ENCODE peak calls at places on chromosomes 5 and 9, in six cellular contexts. L is nephron progenitor cell, B is mesothelial cell of epicardium, X is neural crest cell, U is B cell, I is psoas muscle. T is an unnamed sample.

GRCh38 chr5:6467591-6467990 is 18.9 kb downstream of the UBE2QL1 start:
- DNase-seq in L (no peak), B (no peak), X (no peak), U (no peak), I (no peak), T (no peak)

GRCh38 chr9:97283768-97284167 is 23.7 kb upstream of the CCDC180 start:
- DNase-seq in L (no peak), B (no peak), X (no peak), U (no peak), I (no peak), T (no peak)

GRCh38 chr9:98867434-98868168 is 60.1 kb downstream of the GALNT12 start:
- DNase-seq in L (no peak), B (no peak), X (no peak), U (no peak), I (peak), T (no peak)

GRCh38 chr5:61525573-61526142 is 193.6 kb downstream of the ZSWIM6 start:
- DNase-seq in L (peak), B (peak), X (peak), U (no peak), I (no peak), T (no peak)

GRCh38 chr5:112411903-112412302 is 7.2 kb downstream of the EPB41L4A start:
- DNase-seq in L (no peak), B (no peak), X (no peak), U (no peak), I (no peak), T (no peak)

GRCh38 chr9:88706193-88707112 is 171.5 kb downstream of the NXNL2 start:
- DNase-seq in L (peak), B (no peak), X (peak), U (no peak), I (no peak), T (no peak)

GRCh38 chr5:20307391-20307790 is 319.4 kb upstream of the CDH18 start:
- DNase-seq in L (no peak), B (no peak), X (no peak), U (no peak), I (no peak), T (no peak)

GRCh38 chr5:158074992-158075769 is 216.2 kb upstream of the CLINT1 start:
- DNase-seq in L (peak), B (peak), X (peak), U (peak), I (peak), T (peak)

GRCh38 chr5:1295650-1296037 is 776 bp upstream of the TERT start:
- DNase-seq in L (no peak), B (no peak), X (no peak), U (no peak), I (no peak), T (peak)

GRCh38 chr5:141565826-141566575 is 52.8 kb downstream of the DIAPH1 start:
- DNase-seq in L (no peak), B (no peak), X (no peak), U (no peak), I (no peak), T (no peak)

GRCh38 chr5:33755216-33755615 is 136.6 kb downstream of the ADAMTS12 start:
- DNase-seq in L (no peak), B (no peak), X (no peak), U (no peak), I (no peak), T (no peak)

GRCh38 chr9:130078547-130078946 is 24.8 kb downstream of the GPR107 start:
- DNase-seq in L (no peak), B (no peak), X (no peak), U (no peak), I (no peak), T (no peak)

GRCh38 chr5:110757118-110757729 is 18.4 kb downstream of the SLC25A46 start:
- DNase-seq in L (peak), B (no peak), X (peak), U (peak), I (no peak), T (no peak)

GRCh38 chr5:9183306-9183705 is 362.6 kb downstream of the SEMA5A start:
- DNase-seq in L (no peak), B (no peak), X (no peak), U (no peak), I (no peak), T (no peak)

GRCh38 chr5:67537439-67538342 is 341.1 kb upstream of the CD180 start:
- DNase-seq in L (no peak), B (no peak), X (no peak), U (no peak), I (no peak), T (no peak)

DNA sequence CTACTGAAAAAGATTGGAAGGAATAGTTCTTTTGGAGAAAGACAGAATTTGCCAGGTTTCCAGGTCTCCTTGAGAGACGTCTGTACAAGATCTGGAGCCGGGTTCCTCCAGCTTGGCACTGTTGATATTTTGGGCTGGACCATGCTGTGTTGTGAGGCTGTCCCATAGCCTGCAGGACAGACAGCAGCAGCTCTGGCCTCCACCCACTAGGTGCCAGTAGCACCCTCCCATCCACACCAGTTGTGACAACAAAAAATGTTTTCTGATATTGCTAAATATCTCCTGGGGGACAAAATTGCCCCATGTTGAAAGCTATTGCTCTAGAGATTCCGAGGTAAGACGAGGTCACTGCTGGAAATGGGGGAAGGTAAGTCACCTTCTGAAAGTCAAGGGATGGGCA is 287.7 kb upstream of the DAP start:
- DNase-seq in L (no peak), B (no peak), X (no peak), U (no peak), I (no peak), T (no peak)
- TF ChIP-seq CTCF in L (no peak), B (no peak), X (no peak), U (no peak), I (no peak), T (no peak)

GRCh38 chr5:13660072-13660471 is 284.4 kb downstream of the DNAH5 start:
- DNase-seq in L (no peak), B (no peak), X (no peak), U (no peak), I (no peak), T (no peak)
- TF ChIP-seq CTCF in L (no peak), B (no peak), X (peak), U (no peak), I (no peak), T (no peak)

GRCh38 chr5:122367445-122367844 is 55.4 kb downstream of the SNCAIP start:
- DNase-seq in L (no peak), B (no peak), X (no peak), U (no peak), I (no peak), T (no peak)

GRCh38 chr5:122362361-122362760 is 50.3 kb downstream of the SNCAIP start:
- DNase-seq in L (no peak), B (no peak), X (no peak), U (no peak), I (no peak), T (no peak)

GRCh38 chr5:122366501-122366900 is 54.5 kb downstream of the SNCAIP start:
- DNase-seq in L (no peak), B (no peak), X (no peak), U (no peak), I (no peak), T (no peak)

GRCh38 chr5:122358382-122358990 is 46.4 kb downstream of the SNCAIP start:
- DNase-seq in L (no peak), B (no peak), X (no peak), U (no peak), I (no peak), T (no peak)

DNA sequence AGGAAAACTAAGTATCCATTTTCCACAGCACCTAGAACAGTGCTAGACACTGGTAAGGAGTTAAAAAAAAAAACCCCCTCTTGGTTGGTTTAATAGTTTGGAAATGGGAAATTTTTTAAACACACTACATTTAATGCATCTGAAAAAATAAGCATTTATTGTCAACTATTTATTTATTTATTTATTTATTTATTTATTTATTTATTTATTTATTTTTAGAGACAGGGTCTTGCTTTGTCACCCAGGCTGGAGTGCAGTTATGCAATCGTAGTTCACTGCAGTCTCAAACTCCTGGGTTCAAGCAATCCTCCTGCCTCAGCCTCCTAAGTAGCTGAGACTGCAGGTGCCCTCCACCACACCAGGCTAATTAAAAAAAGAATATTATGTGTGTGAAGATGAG is 51.6 kb downstream of the SNCAIP start:
- DNase-seq in L (no peak), B (no peak), X (no peak), U (no peak), I (no peak), T (no peak)
- TF ChIP-seq CTCF in L (no peak), B (no peak), X (no peak), U (no peak), I (no peak), T (no peak)

DNA sequence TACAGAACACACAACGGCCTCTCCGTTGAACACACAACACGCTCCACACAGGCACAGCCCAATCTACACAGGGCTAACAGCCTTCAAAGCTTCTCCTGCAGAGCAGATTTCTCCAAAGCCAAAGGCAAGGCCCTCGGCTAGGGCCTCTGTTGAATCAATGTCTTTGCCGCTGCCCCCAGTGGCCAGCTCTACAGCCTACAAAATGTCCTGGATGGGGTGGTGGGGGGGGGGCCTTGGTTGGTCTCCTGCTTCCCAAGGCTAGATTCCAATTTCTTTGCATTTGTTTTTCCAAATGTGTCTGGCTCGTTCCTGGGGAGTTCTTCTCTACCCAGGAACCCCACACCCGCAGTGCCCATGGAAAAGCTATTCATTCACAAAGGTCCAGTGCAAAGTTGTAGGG is 167.2 kb downstream of the PAX5 start:
- DNase-seq in L (peak), B (no peak), X (no peak), U (no peak), I (no peak), T (no peak)
- TF ChIP-seq CTCF in L (no peak), B (no peak), X (no peak), U (no peak), I (no peak), T (no peak)